ENCODE peak calls at places on chromosomes 16 and 17, in ten cellular contexts. Y is bronchial epithelial cell; C is HCT116; F is NB4; B is activated CD8-positive, alpha-beta T cell treated with anti-CD3 and anti-CD28 coated beads for 36 hours; H is ovary; R is right atrium auricular region; M is BJ; V is RWPE1; L is GM10248. J is an unnamed sample.

GRCh38 chr17:82006468-82007227 is 16.0 kb downstream of the CENPX start:
- DNase-seq in Y (peak), C (no peak), F (no peak), B (no peak), H (no peak), R (no peak), M (no peak), V (no peak), L (no peak), J (no peak)

GRCh38 chr16:68356249-68356918 is 45.6 kb downstream of the PRMT7 start:
- DNase-seq in Y (no peak), C (no peak), F (peak), B (peak), H (no peak), R (no peak), M (no peak), V (no peak), L (peak), J (no peak)

GRCh38 chr17:76071497-76072148 is 694 bp downstream of the SRP68 start:
- DNase-seq in Y (no peak), C (no peak), F (no peak), B (peak), H (no peak), R (no peak), M (no peak), V (no peak), L (peak), J (no peak)

GRCh38 chr16:67862623-67863583 is 9.9 kb upstream of the EDC4 start:
- DNase-seq in Y (no peak), C (no peak), F (no peak), B (no peak), H (no peak), R (peak), M (no peak), V (no peak), L (no peak), J (no peak)

GRCh38 chr17:17840751-17841591 is 4.2 kb upstream of the SREBF1 start:
- DNase-seq in Y (peak), C (no peak), F (peak), B (no peak), H (peak), R (no peak), M (no peak), V (peak), L (no peak), J (no peak)

GRCh38 chr17:19341641-19342610 is 20.6 kb downstream of the B9D1 start:
- DNase-seq in Y (no peak), C (no peak), F (no peak), B (no peak), H (no peak), R (no peak), M (no peak), V (no peak), L (no peak), J (no peak)

GRCh38 chr17:17809527-17810373 is 27.0 kb downstream of the SREBF1 start:
- DNase-seq in Y (no peak), C (no peak), F (no peak), B (no peak), H (peak), R (no peak), M (no peak), V (no peak), L (no peak), J (peak)

GRCh38 chr17:41824086-41824485 is 11.3 kb downstream of the FKBP10 start:
- DNase-seq in Y (no peak), C (no peak), F (no peak), B (no peak), H (no peak), R (no peak), M (no peak), V (no peak), L (no peak), J (no peak)

GRCh38 chr16:11395008-11395948 is 50.0 kb downstream of the RMI2 start:
- DNase-seq in Y (no peak), C (no peak), F (no peak), B (no peak), H (no peak), R (no peak), M (no peak), V (no peak), L (no peak), J (no peak)
- TF ChIP-seq CTCF in Y (peak), C (no peak), F (no peak), B (no peak), H (no peak), R (no peak), M (no peak), V (peak), L (no peak), J (no peak)

GRCh38 chr17:10318540-10318939 is 54.3 kb downstream of the MYH13 start:
- DNase-seq in Y (no peak), C (no peak), F (peak), B (no peak), H (no peak), R (no peak), M (no peak), V (no peak), L (no peak), J (no peak)

GRCh38 chr17:10314332-10314731 is 58.5 kb downstream of the MYH13 start:
- DNase-seq in Y (no peak), C (no peak), F (peak), B (no peak), H (no peak), R (no peak), M (no peak), V (no peak), L (no peak), J (no peak)

GRCh38 chr17:10313037-10313672 is 59.7 kb downstream of the MYH13 start:
- DNase-seq in Y (no peak), C (no peak), F (no peak), B (no peak), H (no peak), R (no peak), M (no peak), V (no peak), L (no peak), J (no peak)

DNA sequence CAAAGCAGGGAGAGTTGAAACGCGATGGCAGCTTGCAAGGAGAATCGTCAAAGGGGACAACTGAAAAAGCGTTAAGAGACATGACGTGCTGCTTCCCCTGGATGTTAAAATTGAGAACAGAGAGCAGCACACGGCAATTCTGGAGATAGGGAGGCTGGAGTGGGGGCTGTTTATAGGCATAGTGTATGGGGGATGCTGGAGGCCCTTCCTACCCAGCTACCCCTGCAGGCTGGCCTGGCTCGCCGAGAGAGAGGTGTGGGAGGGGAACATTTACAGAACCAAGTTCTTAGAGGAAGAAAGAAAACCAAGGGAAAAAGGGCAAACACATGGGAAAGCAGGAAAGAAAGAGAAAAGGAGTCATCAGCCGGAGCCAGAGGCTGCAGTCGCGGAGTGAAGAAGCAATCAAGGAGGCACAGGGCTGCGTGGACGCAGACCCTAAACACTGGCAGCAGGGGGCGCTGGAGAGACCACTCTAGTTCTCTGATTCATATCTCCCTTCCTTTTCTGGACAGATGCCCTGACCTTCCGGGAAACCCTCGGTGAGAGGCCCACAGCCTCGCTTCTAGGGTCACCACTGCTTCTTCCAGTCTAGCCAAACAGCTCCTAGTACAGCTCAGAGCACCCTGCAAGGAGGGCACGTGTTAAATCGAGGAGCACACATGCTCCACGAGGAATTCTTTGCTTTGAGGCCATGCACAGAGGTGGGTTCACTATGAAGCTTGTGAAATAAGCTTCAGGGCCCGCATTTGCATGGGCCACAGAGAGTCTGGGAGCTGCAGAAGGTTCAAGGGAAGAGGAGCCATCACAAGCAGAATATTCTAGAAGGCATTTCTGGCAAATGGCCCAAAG is 55.6 kb downstream of the MYH13 start:
- DNase-seq in Y (no peak), C (peak), F (peak), B (peak), H (peak), R (peak), M (no peak), V (no peak), L (peak), J (peak)
- TF ChIP-seq CTCF in Y (peak), C (peak), F (peak), B (peak), H (no peak), R (peak), M (peak), V (no peak), L (peak), J (peak)

GRCh38 chr17:47821424-47822379 is at the start of gene OSBPL7:
- DNase-seq in Y (peak), C (peak), F (peak), B (peak), H (peak), R (peak), M (peak), V (peak), L (peak), J (peak)
- TF ChIP-seq CTCF in Y (no peak), C (peak), F (peak), B (no peak), H (no peak), R (peak), M (peak), V (peak), L (peak), J (no peak)

DNA sequence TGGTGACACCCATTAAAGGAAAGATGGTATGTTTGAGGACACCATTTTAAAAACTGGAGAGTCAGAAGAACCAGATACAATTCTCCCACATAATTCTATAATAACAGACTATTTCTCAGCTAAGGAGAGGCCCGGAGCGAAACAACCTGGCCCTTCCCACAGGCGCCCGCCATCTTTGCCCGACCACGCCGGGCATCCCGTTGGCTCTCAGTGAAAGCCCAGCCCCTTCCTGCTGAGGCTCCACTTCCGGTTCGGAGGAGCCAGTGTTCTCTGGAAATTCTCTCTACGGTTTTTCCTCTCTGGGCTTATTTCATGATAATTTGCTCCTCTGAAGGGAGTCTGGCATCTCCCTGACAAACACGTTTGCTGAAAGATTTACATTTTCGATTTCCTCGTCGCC is 175.7 kb downstream of the AXIN2 start:
- DNase-seq in Y (no peak), C (no peak), F (no peak), B (no peak), H (no peak), R (no peak), M (no peak), V (no peak), L (no peak), J (no peak)
- TF ChIP-seq CTCF in Y (no peak), C (no peak), F (no peak), B (no peak), H (no peak), R (no peak), M (no peak), V (no peak), L (no peak), J (no peak)

GRCh38 chr16:12419151-12419550 is 384.5 kb downstream of the CPPED1 start:
- DNase-seq in Y (no peak), C (no peak), F (no peak), B (no peak), H (no peak), R (no peak), M (no peak), V (no peak), L (no peak), J (no peak)
- TF ChIP-seq CTCF in Y (no peak), C (no peak), F (no peak), B (no peak), H (no peak), R (no peak), M (no peak), V (no peak), L (no peak), J (no peak)

GRCh38 chr17:42980274-42980765 is at the start of gene RUNDC1:
- DNase-seq in Y (peak), C (peak), F (peak), B (peak), H (peak), R (peak), M (peak), V (peak), L (peak), J (peak)

GRCh38 chr17:42971589-42971988 is 7.3 kb upstream of the AARSD1 start:
- DNase-seq in Y (no peak), C (no peak), F (no peak), B (no peak), H (no peak), R (no peak), M (no peak), V (no peak), L (no peak), J (no peak)

GRCh38 chr17:42980766-42981397 is 517 bp downstream of the RUNDC1 start:
- DNase-seq in Y (peak), C (peak), F (peak), B (peak), H (peak), R (no peak), M (no peak), V (peak), L (peak), J (peak)

GRCh38 chr17:42979511-42980273 is at the start of gene PTGES3L:
- DNase-seq in Y (no peak), C (no peak), F (peak), B (peak), H (no peak), R (no peak), M (no peak), V (no peak), L (peak), J (no peak)

GRCh38 chr17:42975265-42975664 is 4.6 kb downstream of the PTGES3L start:
- DNase-seq in Y (no peak), C (no peak), F (peak), B (no peak), H (no peak), R (no peak), M (no peak), V (no peak), L (no peak), J (no peak)
- TF ChIP-seq CTCF in Y (no peak), C (no peak), F (no peak), B (no peak), H (no peak), R (no peak), M (no peak), V (no peak), L (no peak), J (no peak)

GRCh38 chr17:48470388-48471034 is 40.5 kb upstream of the SKAP1 start:
- DNase-seq in Y (no peak), C (peak), F (no peak), B (no peak), H (no peak), R (no peak), M (no peak), V (no peak), L (no peak), J (no peak)
- TF ChIP-seq CTCF in Y (no peak), C (peak), F (no peak), B (no peak), H (no peak), R (no peak), M (peak), V (no peak), L (no peak), J (no peak)